ENCODE peak calls at places on chromosome 1, in four cellular contexts. W, Q, U and T are unnamed samples.

GRCh38 chr1:220323717-220324116 is 51.5 kb upstream of the RAB3GAP2 start:
- DNase-seq in W (no peak), U (no peak), Q (no peak), T (no peak)

GRCh38 chr1:57329932-57330331 is 93.9 kb downstream of the DAB1 start:
- DNase-seq in Q (no peak), U (no peak), W (no peak), T (no peak)

GRCh38 chr1:55156093-55156492 is 59.1 kb downstream of the USP24 start:
- DNase-seq in W (no peak), U (no peak), Q (no peak), T (peak)

GRCh38 chr1:86779308-86780191 is 75.2 kb downstream of the SH3GLB1 start:
- DNase-seq in W (no peak), U (no peak), Q (no peak), T (peak)

GRCh38 chr1:111690306-111690617 is 48.9 kb downstream of the INKA2 start:
- DNase-seq in W (no peak), Q (no peak), U (no peak), T (peak)

GRCh38 chr1:108149796-108150467 is 50.2 kb downstream of the SLC25A24 start:
- DNase-seq in U (no peak), Q (no peak), W (no peak), T (peak)

GRCh38 chr1:51686450-51686849 is 69.6 kb downstream of the OSBPL9 start:
- DNase-seq in W (no peak), U (no peak), Q (no peak), T (peak)

GRCh38 chr1:147762233-147763024 is 2.0 kb upstream of the GJA5 start:
- DNase-seq in W (peak), Q (no peak), U (no peak), T (no peak)

GRCh38 chr1:3423245-3423829 is 31.1 kb upstream of the ARHGEF16 start:
- DNase-seq in W (no peak), U (peak), Q (no peak), T (no peak)

GRCh38 chr1:179101566-179101965 is 19.7 kb downstream of the TOR3A start:
- DNase-seq in W (no peak), U (no peak), Q (no peak), T (no peak)

GRCh38 chr1:234997201-234998173 is 131.2 kb downstream of the TOMM20 start:
- DNase-seq in U (no peak), Q (peak), W (no peak), T (peak)

GRCh38 chr1:19372136-19372514 is 60.0 kb downstream of the SLC66A1 start:
- DNase-seq in U (no peak), Q (no peak), W (no peak), T (no peak)

GRCh38 chr1:172746091-172746949 is 87.4 kb downstream of the FASLG start:
- DNase-seq in U (no peak), Q (peak), W (peak), T (peak)

GRCh38 chr1:48093696-48094518 is 96.7 kb upstream of the TRABD2B start:
- DNase-seq in U (peak), Q (peak), W (no peak), T (peak)

GRCh38 chr1:9867408-9868243 is 42.4 kb downstream of the CTNNBIP1 start:
- DNase-seq in Q (peak), U (peak), W (peak), T (peak)

GRCh38 chr1:9797049-9797448 is 26.7 kb downstream of the CLSTN1 start:
- DNase-seq in Q (no peak), W (no peak), U (peak), T (no peak)

DNA sequence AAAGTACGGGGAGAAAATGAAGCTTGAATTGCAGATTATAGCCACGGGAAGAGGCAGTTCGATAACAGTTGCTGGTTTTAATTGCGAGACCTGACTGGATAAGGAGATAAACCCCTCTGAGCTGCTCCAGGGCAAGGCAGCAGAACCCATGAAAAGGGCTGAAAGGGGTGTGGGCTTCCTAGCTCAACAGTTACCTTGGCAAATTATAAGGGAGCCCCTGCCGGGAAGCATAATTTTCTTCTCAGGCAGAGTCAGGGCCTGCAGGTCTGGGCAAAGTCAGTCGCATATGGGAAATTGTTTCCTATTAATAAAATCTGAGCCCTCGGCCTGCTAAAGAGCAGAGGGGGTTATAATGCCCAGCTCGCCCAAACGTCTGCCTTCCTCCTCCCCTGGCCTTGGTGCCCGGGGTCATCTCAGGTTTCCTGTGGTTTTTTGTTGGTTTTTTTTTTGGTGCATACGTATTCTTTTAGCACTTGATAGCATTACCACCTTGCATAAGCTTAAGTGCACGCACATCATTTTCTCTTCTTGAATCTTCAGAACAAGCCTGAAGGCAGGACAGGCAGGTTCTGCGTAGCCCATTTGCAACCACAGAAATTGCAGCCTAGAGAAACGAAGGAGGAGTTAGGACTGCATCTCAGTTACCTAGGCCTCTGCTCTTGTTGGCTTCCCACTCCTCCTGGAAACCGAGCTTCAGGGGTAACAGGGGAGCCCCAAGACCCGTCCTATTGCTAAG is 33.9 kb upstream of the SELENON start:
- DNase-seq in Q (no peak), U (no peak), W (no peak), T (no peak)
- TF ChIP-seq ELK1 in Q (no peak), U (no peak), W (no peak), T (no peak)

GRCh38 chr1:184805667-184806295 is 51.1 kb upstream of the EDEM3 start:
- DNase-seq in U (peak), Q (peak), W (peak), T (peak)

GRCh38 chr1:184800876-184801275 is 46.2 kb upstream of the EDEM3 start:
- DNase-seq in U (no peak), W (no peak), Q (no peak), T (no peak)

GRCh38 chr1:184801503-184801902 is 46.8 kb upstream of the EDEM3 start:
- DNase-seq in U (no peak), Q (peak), W (no peak), T (peak)

GRCh38 chr1:184804220-184804619 is 49.6 kb upstream of the EDEM3 start:
- DNase-seq in W (no peak), U (no peak), Q (no peak), T (no peak)

DNA sequence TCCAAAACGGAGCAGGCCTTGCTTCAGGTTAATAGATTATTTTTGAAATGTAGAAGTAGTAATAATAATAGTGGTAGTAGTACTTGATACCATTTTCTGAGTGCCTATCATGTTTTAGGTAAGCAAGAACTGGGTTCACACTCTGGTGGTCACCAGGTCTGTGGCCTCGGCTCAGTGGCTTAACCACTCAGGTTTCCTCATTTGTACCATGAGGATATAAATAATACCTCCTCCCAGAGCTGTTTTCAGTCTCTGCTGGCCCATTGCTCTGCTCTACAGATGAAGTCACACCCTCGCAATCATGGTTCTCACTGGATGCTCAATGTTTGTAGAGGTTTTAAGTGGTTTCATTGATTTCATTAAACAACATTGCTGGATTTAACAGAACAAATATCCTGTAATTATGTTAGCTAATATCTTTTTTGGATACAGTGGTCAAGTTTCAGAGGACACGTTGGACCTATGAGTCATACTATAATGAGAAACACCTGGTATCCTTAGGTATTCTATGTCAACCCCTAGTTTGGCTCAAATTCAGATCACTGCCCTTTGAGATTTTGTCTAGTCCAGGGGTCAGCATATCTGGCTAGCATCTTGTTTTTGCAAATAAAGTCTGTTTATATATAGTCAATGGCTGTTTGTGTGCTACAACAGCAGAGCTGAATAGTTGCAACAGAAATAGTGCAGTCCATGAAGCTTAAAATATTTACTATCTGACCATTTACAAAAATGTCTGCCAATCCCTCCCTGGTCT is 48.3 kb upstream of the EDEM3 start:
- DNase-seq in W (no peak), U (no peak), Q (no peak), T (peak)
- TF ChIP-seq ELK1 in W (no peak), U (no peak), Q (no peak), T (no peak)

DNA sequence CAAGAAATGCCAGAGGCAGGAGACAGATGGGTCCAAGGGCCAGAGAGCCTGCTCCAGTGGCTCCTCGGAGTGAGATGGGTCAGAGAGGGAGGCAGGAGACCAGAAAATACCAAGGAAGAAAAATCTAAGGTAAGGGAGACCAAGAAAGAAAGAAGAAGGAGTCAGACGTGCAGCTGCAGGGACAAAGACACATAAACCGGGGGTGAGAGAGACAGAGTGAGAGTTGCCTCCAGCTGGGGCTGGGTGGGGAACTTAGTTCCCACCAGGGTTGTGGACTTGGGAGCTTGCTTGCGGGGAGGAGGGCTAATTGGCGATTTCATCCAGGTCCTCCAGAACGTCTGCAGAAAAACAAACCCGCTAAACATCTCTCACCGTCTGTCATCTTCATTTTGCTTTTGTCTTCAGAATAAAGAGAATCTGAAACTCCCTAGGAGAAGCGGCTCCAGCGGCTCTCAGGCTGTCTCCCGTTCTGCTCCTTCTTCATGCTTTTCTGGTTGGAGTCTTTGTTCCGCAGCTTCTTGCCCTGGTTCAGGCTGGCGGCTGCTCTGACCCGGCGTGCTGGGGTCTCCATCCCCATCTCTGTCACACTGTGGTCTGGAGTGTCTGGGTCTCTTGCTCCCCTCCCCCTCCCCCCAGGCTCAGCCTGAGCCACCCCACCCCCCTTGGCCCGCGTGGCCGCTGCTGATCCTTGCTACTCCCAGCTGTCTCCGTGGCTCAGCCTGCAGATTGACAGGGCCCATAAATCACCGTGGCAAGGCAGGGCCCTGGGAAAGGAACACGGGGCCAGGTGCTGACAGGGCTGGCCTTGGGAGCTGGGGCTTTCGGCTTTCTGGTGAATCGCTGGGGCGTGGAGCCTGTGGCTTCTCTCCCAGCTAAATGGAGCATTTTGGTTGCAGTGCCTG is 66.6 kb downstream of the UBIAD1 start:
- DNase-seq in W (no peak), Q (no peak), U (peak), T (no peak)
- TF ChIP-seq ELK1 in W (no peak), Q (no peak), U (no peak), T (no peak)

GRCh38 chr1:78277253-78277652 is 213.5 kb upstream of the PTGFR start:
- DNase-seq in Q (no peak), U (no peak), W (no peak), T (peak)
- TF ChIP-seq ELK1 in Q (no peak), U (no peak), W (no peak), T (no peak)

DNA sequence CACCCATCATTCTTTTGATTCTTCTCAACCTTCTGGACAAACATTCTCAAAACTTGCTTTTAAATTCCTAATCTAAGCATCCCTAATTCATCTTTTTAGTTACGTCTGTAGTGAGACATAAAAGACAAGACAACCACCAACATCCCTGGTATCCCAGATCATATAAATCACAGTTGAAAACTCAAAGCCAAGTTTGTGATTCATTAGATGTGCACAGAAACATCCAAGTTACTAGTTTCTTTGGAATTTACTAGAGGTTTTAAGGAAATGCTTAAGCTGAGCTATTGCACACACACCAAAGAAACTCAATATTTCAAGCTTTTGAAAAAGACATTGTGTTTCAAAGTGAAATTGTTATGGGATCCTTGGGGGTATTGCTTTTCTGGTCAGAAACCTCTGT is 47.6 kb downstream of the ATP6V1G3 start:
- DNase-seq in U (no peak), Q (no peak), W (no peak), T (peak)
- TF ChIP-seq ELK1 in U (no peak), Q (no peak), W (no peak), T (no peak)

GRCh38 chr1:78426398-78426797 is 64.4 kb upstream of the PTGFR start:
- DNase-seq in U (no peak), W (no peak), Q (no peak), T (no peak)
- TF ChIP-seq ELK1 in U (no peak), W (no peak), Q (no peak), T (no peak)

GRCh38 chr1:150572918-150573647 is 6.3 kb downstream of the MCL1 start:
- DNase-seq in W (no peak), U (no peak), Q (no peak), T (no peak)
- TF ChIP-seq ELK1 in W (no peak), U (no peak), Q (no peak), T (no peak)

DNA sequence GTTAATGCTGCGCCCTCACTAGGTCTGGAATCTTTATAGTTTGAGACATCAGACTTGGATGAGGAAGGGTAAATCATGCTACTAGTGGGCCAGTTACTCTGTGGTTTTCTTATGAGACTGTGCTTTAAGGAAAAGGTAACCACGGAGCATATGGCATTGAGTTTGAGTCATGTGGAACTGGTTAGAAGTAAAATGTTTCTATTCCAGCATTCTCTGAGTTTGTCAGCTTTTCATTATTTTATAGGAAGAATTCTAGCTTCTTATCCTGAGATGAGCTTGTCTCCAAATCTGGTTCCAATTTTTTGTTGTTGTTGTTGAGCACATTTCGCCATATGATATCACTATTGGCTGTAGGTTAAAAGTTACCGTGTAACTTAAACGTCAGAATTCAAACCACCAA is 69.8 kb downstream of the ATF6 start:
- DNase-seq in W (no peak), U (no peak), Q (no peak), T (peak)
- TF ChIP-seq ELK1 in W (no peak), U (no peak), Q (no peak), T (no peak)

GRCh38 chr1:97190326-97190725 is 468.7 kb downstream of the PTBP2 start:
- DNase-seq in Q (no peak), W (no peak), U (no peak), T (peak)

DNA sequence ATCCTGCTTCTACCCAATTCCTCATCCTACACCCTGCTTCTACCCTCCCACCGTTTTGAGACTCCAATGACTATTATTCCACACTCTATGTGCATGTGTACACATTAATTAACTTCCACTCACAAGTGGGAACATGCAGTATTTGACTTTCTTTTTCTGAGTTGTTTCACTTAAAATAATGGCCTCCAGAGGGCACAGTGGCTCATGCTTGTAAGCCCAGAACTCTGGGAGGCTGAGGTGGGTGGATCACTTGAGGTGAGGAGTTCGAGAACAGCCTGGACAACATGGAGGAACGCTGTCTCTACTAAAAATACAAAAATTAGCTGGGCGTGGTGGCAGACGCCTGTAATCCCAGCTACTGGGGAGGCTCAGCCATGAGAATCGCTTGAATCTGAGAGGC is 464.8 kb downstream of the PTBP2 start:
- DNase-seq in Q (peak), W (no peak), U (no peak), T (no peak)
- TF ChIP-seq ELK1 in Q (no peak), W (no peak), U (no peak), T (no peak)

GRCh38 chr1:233421293-233421692 is 93.8 kb downstream of the MAP3K21 start:
- DNase-seq in U (no peak), Q (no peak), W (no peak), T (no peak)
- TF ChIP-seq ELK1 in U (no peak), Q (no peak), W (no peak), T (no peak)